ENCODE peak calls at places on chromosomes 4 and X, in seven cellular contexts. D is spleen, Y is PC-9, N is amniotic epithelial cell, W is cardiac muscle cell, Q is tibial artery, M is GM04503. O is an unnamed sample.

GRCh38 chrX:150182176-150182575 is 180.9 kb upstream of the MAMLD1 start:
- DNase-seq in M (no peak), Q (no peak), W (no peak), D (no peak), N (no peak), Y (no peak), O (no peak)

GRCh38 chr4:54958236-54958635 is 167.2 kb downstream of the KDR start:
- DNase-seq in Y (no peak), N (peak), M (no peak), Q (no peak), D (no peak), W (peak), O (no peak)

GRCh38 chr4:67883902-67884301 is at the start of gene TMPRSS11D:
- DNase-seq in N (no peak), M (no peak), D (no peak), Y (no peak), Q (no peak), W (no peak), O (no peak)

GRCh38 chr4:164780839-164781238 is 26.9 kb downstream of the SMIM31 start:
- DNase-seq in Q (no peak), D (no peak), Y (no peak), M (no peak), W (no peak), N (no peak), O (no peak)

GRCh38 chr4:3423952-3424351 is 17.8 kb upstream of the HGFAC start:
- DNase-seq in N (no peak), D (no peak), M (no peak), W (no peak), Y (no peak), Q (no peak), O (no peak)

GRCh38 chr4:13544556-13545393 is 467 bp upstream of the NKX3-2 start:
- DNase-seq in M (no peak), D (peak), Q (peak), Y (peak), W (peak), N (peak), O (peak)

GRCh38 chrX:107482046-107482445 is 32.6 kb downstream of the FRMPD3 start:
- DNase-seq in N (no peak), Y (no peak), Q (no peak), M (no peak), D (no peak), W (no peak), O (peak)

GRCh38 chr4:20313237-20314030 is 61.7 kb downstream of the SLIT2 start:
- DNase-seq in M (no peak), Y (no peak), Q (no peak), N (peak), D (no peak), W (peak), O (no peak)

GRCh38 chr4:178255172-178255571 is 812.9 kb upstream of the AGA start:
- DNase-seq in D (no peak), N (no peak), Q (no peak), Y (no peak), W (no peak), M (no peak), O (no peak)

GRCh38 chrX:109928596-109929335 is 74.1 kb upstream of the TMEM164 start:
- DNase-seq in Q (no peak), D (no peak), Y (no peak), W (no peak), N (no peak), M (no peak), O (no peak)

GRCh38 chr4:3639613-3640586 is 107.7 kb upstream of the LRPAP1 start:
- DNase-seq in M (no peak), D (peak), Y (no peak), W (no peak), N (no peak), Q (peak), O (peak)

GRCh38 chr4:171812377-171813194 is 618 bp upstream of the GALNTL6 start:
- DNase-seq in W (no peak), Q (no peak), D (peak), Y (no peak), M (no peak), N (no peak), O (no peak)

O was measured in cerebellum.